ENCODE peak calls at places on chromosomes 1 and 21, in seven cellular contexts. A is HFF-Myc, R is breast epithelium, H is esophagus squamous epithelium, W is fibroblast of mammary gland, J is PC-3, Z is GM23338. T is an unnamed sample.

GRCh38 chr1:229068266-229069043 is 202.5 kb upstream of the RAB4A start:
- DNase-seq in A (no peak), R (no peak), H (no peak), W (peak), J (no peak), Z (no peak), T (no peak)

GRCh38 chr1:198359024-198359653 is 181.3 kb downstream of the ATP6V1G3 start:
- DNase-seq in A (no peak), R (no peak), H (no peak), W (peak), J (peak), Z (peak), T (no peak)

GRCh38 chr1:77446841-77447555 is 165.2 kb downstream of the AK5 start:
- DNase-seq in A (no peak), R (no peak), H (no peak), W (no peak), J (peak), Z (no peak), T (no peak)

GRCh38 chr1:206867261-206867660 is 1.8 kb downstream of the IL20 start:
- DNase-seq in A (no peak), R (no peak), H (no peak), W (no peak), J (peak), Z (no peak), T (no peak)

GRCh38 chr21:18908641-18909040 is 505.1 kb upstream of the TMPRSS15 start:
- DNase-seq in A (no peak), R (no peak), H (no peak), W (no peak), J (no peak), Z (no peak), T (no peak)

GRCh38 chr1:158002630-158003408 is 9.4 kb downstream of the KIRREL1 start:
- DNase-seq in A (peak), R (no peak), H (no peak), W (no peak), J (no peak), Z (peak), T (no peak)

GRCh38 chr1:189597083-189597482 is 880.6 kb downstream of the BRINP3 start:
- DNase-seq in A (no peak), R (no peak), H (no peak), W (no peak), J (peak), Z (no peak), T (no peak)

GRCh38 chr1:117106478-117106877 is 15.1 kb downstream of the TRIM45 start:
- DNase-seq in A (no peak), R (no peak), H (no peak), W (peak), J (no peak), Z (no peak), T (no peak)

GRCh38 chr1:48084826-48085225 is 87.6 kb upstream of the TRABD2B start:
- DNase-seq in A (no peak), R (no peak), H (no peak), W (no peak), J (no peak), Z (no peak), T (no peak)

GRCh38 chr21:46295996-46296752 is 10.0 kb downstream of the YBEY start:
- DNase-seq in A (peak), R (peak), H (no peak), W (peak), J (no peak), Z (peak), T (peak)

GRCh38 chr21:46569071-46569470 is 35.8 kb downstream of the S100B start:
- DNase-seq in A (no peak), R (no peak), H (no peak), W (peak), J (no peak), Z (no peak), T (no peak)

GRCh38 chr1:26478159-26478558 is 5.9 kb downstream of the HMGN2 start:
- DNase-seq in A (no peak), R (no peak), H (no peak), W (no peak), J (no peak), Z (no peak), T (no peak)
- H3K4me3 ChIP-seq in A (no peak), R (no peak), H (no peak), W (no peak), J (no peak), Z (no peak), T (no peak)

DNA sequence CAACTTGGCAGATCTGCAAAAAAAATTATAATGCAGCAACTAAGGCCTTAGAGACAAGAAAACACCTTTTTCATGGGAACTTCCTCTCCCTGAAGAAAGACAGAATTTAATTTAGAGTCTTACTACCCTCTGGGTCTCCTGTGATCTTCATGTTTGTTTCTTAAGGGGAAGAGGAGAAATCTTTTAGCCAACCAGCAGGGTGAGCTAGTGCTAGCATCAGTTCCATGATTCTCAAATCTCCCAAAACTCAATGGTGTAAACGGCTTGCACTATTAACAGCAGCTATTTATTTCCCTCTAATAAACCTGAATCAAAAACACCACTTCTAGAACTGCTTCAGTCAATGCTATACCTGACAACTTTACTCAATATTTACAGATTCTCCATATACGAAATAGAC is 3.8 kb downstream of the ZNF644 start:
- DNase-seq in A (no peak), R (no peak), H (no peak), W (peak), J (peak), Z (peak), T (peak)
- TF ChIP-seq CTCF in A (peak), R (no peak), H (no peak), W (peak), J (peak), Z (peak), T (peak)

DNA sequence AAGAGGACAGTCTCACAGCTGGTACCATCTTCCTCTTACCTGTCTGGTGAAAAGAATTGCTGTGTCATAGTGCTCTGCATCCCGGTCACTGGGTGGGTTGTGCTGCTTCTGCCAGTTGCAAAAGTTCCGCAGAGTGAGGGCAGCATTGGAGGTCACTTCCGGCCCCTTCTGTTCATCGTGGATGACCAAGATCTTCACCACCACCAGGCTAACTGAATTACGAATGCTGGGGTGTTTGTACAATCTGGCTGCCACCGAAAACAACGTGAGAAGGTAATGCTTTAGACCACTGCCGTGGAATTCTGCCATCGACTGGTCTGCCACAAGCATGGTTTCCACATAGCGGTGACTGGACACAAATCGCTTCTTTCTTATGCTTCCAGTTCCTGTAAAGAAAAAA is 2.9 kb downstream of the ADAMTS1 start:
- DNase-seq in A (no peak), R (no peak), H (no peak), W (peak), J (peak), Z (no peak), T (peak)
- H3K4me3 ChIP-seq in A (peak), R (peak), H (peak), W (peak), J (peak), Z (peak), T (peak)

GRCh38 chr21:14744368-14744767 is 198.3 kb upstream of the SAMSN1 start:
- DNase-seq in A (no peak), R (no peak), H (no peak), W (no peak), J (no peak), Z (no peak), T (no peak)
- TF ChIP-seq CTCF in A (no peak), R (no peak), H (no peak), W (no peak), J (no peak), Z (no peak), T (no peak)

DNA sequence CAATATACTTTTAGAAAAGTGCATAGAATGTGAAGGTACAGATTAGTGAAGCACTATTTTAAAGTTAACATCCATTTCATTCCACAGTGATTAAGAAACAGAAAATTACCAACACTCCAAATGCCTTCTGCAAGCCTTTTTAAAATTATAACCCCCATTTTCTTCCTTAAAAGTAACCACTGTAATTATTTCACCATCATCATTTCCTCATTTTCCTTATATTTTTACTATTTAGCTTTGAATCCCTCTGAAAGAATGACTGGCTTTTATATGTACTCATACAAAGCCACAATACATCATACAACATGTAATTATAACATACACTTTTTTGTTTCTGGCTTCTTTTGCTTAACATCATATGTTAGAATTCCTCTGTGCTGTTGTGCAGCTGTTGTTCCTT is 6.5 kb upstream of the NEGR1 start:
- DNase-seq in A (no peak), R (no peak), H (no peak), W (no peak), J (no peak), Z (no peak), T (no peak)
- H3K4me3 ChIP-seq in A (no peak), R (no peak), H (no peak), W (no peak), J (no peak), Z (no peak), T (no peak)

GRCh38 chr1:203450541-203451149 is 25.0 kb upstream of the PRELP start:
- DNase-seq in A (no peak), R (no peak), H (no peak), W (no peak), J (no peak), Z (peak), T (no peak)
- TF ChIP-seq CTCF in A (no peak), R (no peak), H (no peak), W (no peak), J (no peak), Z (peak), T (no peak)

DNA sequence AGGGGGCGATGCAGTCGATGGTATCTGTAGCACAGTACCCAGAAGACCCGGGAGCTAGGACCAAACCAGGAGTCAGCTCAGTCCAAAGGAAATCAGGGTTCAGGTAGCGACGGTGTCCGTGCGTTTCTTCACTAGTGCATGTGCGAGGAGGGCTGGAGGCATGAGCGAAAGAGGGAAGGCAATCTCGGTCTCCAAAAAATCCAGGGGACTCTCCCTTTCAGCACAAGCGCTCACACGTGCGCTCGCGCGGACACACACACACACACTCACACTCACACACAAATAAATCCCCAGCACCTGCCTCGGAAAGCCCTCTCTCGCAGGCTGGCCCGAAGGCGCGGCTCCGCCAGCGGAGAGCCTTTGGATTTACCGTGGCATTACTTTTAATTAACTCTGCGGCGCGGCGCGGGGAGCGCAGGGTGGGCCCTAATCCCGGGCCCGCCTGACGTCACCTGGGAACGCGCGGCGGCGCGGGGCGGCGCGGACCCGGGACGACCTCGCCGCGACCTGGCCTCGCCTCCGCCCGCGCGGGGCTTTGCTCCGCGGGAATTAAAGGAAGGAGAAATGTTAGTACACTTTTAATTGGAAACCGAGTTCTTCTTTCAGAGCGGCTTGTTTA is 121.2 kb downstream of the LMX1A start:
- DNase-seq in A (no peak), R (no peak), H (no peak), W (no peak), J (no peak), Z (peak), T (no peak)
- H3K4me3 ChIP-seq in A (no peak), R (peak), H (peak), W (no peak), J (no peak), Z (peak), T (no peak)

GRCh38 chr1:105138445-105138821 is 1388.7 kb downstream of the AMY1C start:
- DNase-seq in A (no peak), R (no peak), H (no peak), W (peak), J (peak), Z (no peak), T (no peak)
- TF ChIP-seq CTCF in A (no peak), R (no peak), H (no peak), W (no peak), J (no peak), Z (no peak), T (no peak)